ENCODE peak calls at places on chromosomes 5 and 9, in nine cellular contexts. One of them, this sample, is unnamed.

GRCh38 chr5:40572947-40573346 is 106.8 kb upstream of the PTGER4 start:
- DNase-seq in skeletal muscle cell: peak
- DNase-seq in occipital lobe: no peak
- DNase-seq in hepatocyte: no peak
- DNase-seq in fibroblast of mammary gland: peak
- DNase-seq in pons: no peak
- DNase-seq in astrocyte of the spinal cord: peak
- DNase-seq in M059J: no peak
- DNase-seq in activated T-helper 9 cell treated with anti-CD3 and anti-CD28 coated beads, Interleukin-2, amount 50 U/mL, for 16 hours: no peak
- DNase-seq in this sample: no peak

GRCh38 chr9:133634024-133634691 is 2.0 kb upstream of the DBH start:
- DNase-seq in skeletal muscle cell: no peak
- DNase-seq in occipital lobe: no peak
- DNase-seq in hepatocyte: no peak
- DNase-seq in fibroblast of mammary gland: no peak
- DNase-seq in pons: no peak
- DNase-seq in astrocyte of the spinal cord: no peak
- DNase-seq in M059J: no peak
- DNase-seq in activated T-helper 9 cell treated with anti-CD3 and anti-CD28 coated beads, Interleukin-2, amount 50 U/mL, for 16 hours: no peak
- DNase-seq in this sample: no peak

GRCh38 chr5:128273736-128274135 is 190.2 kb downstream of the SLC12A2 start:
- DNase-seq in skeletal muscle cell: no peak
- DNase-seq in occipital lobe: no peak
- DNase-seq in hepatocyte: no peak
- DNase-seq in fibroblast of mammary gland: no peak
- DNase-seq in pons: no peak
- DNase-seq in astrocyte of the spinal cord: no peak
- DNase-seq in M059J: no peak
- DNase-seq in activated T-helper 9 cell treated with anti-CD3 and anti-CD28 coated beads, Interleukin-2, amount 50 U/mL, for 16 hours: no peak
- DNase-seq in this sample: no peak

GRCh38 chr9:136051568-136052432 is 43.3 kb downstream of the NACC2 start:
- DNase-seq in skeletal muscle cell: peak
- DNase-seq in occipital lobe: peak
- DNase-seq in hepatocyte: peak
- DNase-seq in fibroblast of mammary gland: peak
- DNase-seq in pons: peak
- DNase-seq in astrocyte of the spinal cord: peak
- DNase-seq in M059J: peak
- DNase-seq in activated T-helper 9 cell treated with anti-CD3 and anti-CD28 coated beads, Interleukin-2, amount 50 U/mL, for 16 hours: no peak
- DNase-seq in this sample: peak

GRCh38 chr9:36093384-36093783 is 43.1 kb upstream of the GLIPR2 start:
- DNase-seq in skeletal muscle cell: no peak
- DNase-seq in occipital lobe: no peak
- DNase-seq in hepatocyte: no peak
- DNase-seq in fibroblast of mammary gland: no peak
- DNase-seq in pons: no peak
- DNase-seq in astrocyte of the spinal cord: no peak
- DNase-seq in M059J: no peak
- DNase-seq in activated T-helper 9 cell treated with anti-CD3 and anti-CD28 coated beads, Interleukin-2, amount 50 U/mL, for 16 hours: no peak
- DNase-seq in this sample: no peak

GRCh38 chr5:34411470-34412346 is 244.4 kb upstream of the RAI14 start:
- DNase-seq in skeletal muscle cell: peak
- DNase-seq in occipital lobe: no peak
- DNase-seq in hepatocyte: no peak
- DNase-seq in fibroblast of mammary gland: peak
- DNase-seq in pons: peak
- DNase-seq in astrocyte of the spinal cord: peak
- DNase-seq in M059J: no peak
- DNase-seq in activated T-helper 9 cell treated with anti-CD3 and anti-CD28 coated beads, Interleukin-2, amount 50 U/mL, for 16 hours: no peak
- DNase-seq in this sample: peak

GRCh38 chr5:175059687-175060194 is 335.4 kb downstream of the MSX2 start:
- DNase-seq in skeletal muscle cell: no peak
- DNase-seq in occipital lobe: peak
- DNase-seq in hepatocyte: peak
- DNase-seq in fibroblast of mammary gland: no peak
- DNase-seq in pons: peak
- DNase-seq in astrocyte of the spinal cord: peak
- DNase-seq in M059J: peak
- DNase-seq in activated T-helper 9 cell treated with anti-CD3 and anti-CD28 coated beads, Interleukin-2, amount 50 U/mL, for 16 hours: no peak
- DNase-seq in this sample: no peak

GRCh38 chr9:96618209-96619108 is 1.2 kb downstream of the CDC14B start:
- DNase-seq in skeletal muscle cell: no peak
- DNase-seq in occipital lobe: peak
- DNase-seq in hepatocyte: peak
- DNase-seq in fibroblast of mammary gland: peak
- DNase-seq in pons: peak
- DNase-seq in astrocyte of the spinal cord: peak
- DNase-seq in M059J: peak
- DNase-seq in activated T-helper 9 cell treated with anti-CD3 and anti-CD28 coated beads, Interleukin-2, amount 50 U/mL, for 16 hours: peak
- DNase-seq in this sample: no peak

GRCh38 chr5:79612667-79613190 is 488 bp downstream of the TENT2 start:
- DNase-seq in skeletal muscle cell: no peak
- DNase-seq in occipital lobe: no peak
- DNase-seq in hepatocyte: no peak
- DNase-seq in fibroblast of mammary gland: no peak
- DNase-seq in pons: peak
- DNase-seq in astrocyte of the spinal cord: no peak
- DNase-seq in M059J: no peak
- DNase-seq in activated T-helper 9 cell treated with anti-CD3 and anti-CD28 coated beads, Interleukin-2, amount 50 U/mL, for 16 hours: no peak
- DNase-seq in this sample: no peak

GRCh38 chr9:110977259-110977709 is 61.0 kb downstream of the LPAR1 start:
- DNase-seq in skeletal muscle cell: peak
- DNase-seq in occipital lobe: no peak
- DNase-seq in hepatocyte: no peak
- DNase-seq in fibroblast of mammary gland: peak
- DNase-seq in pons: no peak
- DNase-seq in astrocyte of the spinal cord: peak
- DNase-seq in M059J: peak
- DNase-seq in activated T-helper 9 cell treated with anti-CD3 and anti-CD28 coated beads, Interleukin-2, amount 50 U/mL, for 16 hours: no peak
- DNase-seq in this sample: no peak

GRCh38 chr5:130964238-130965192 is 200.5 kb downstream of the HINT1 start:
- DNase-seq in skeletal muscle cell: no peak
- DNase-seq in occipital lobe: no peak
- DNase-seq in hepatocyte: no peak
- DNase-seq in fibroblast of mammary gland: peak
- DNase-seq in pons: no peak
- DNase-seq in astrocyte of the spinal cord: no peak
- DNase-seq in M059J: no peak
- DNase-seq in activated T-helper 9 cell treated with anti-CD3 and anti-CD28 coated beads, Interleukin-2, amount 50 U/mL, for 16 hours: no peak
- DNase-seq in this sample: peak

GRCh38 chr5:37921452-37921851 is 81.6 kb upstream of the GDNF start:
- DNase-seq in skeletal muscle cell: no peak
- DNase-seq in occipital lobe: no peak
- DNase-seq in hepatocyte: no peak
- DNase-seq in fibroblast of mammary gland: peak
- DNase-seq in pons: no peak
- DNase-seq in astrocyte of the spinal cord: no peak
- DNase-seq in M059J: peak
- DNase-seq in activated T-helper 9 cell treated with anti-CD3 and anti-CD28 coated beads, Interleukin-2, amount 50 U/mL, for 16 hours: no peak
- DNase-seq in this sample: no peak

GRCh38 chr5:9051779-9052178 is 494.1 kb downstream of the SEMA5A start:
- DNase-seq in skeletal muscle cell: no peak
- DNase-seq in occipital lobe: no peak
- DNase-seq in hepatocyte: no peak
- DNase-seq in fibroblast of mammary gland: no peak
- DNase-seq in pons: no peak
- DNase-seq in astrocyte of the spinal cord: no peak
- DNase-seq in M059J: no peak
- DNase-seq in activated T-helper 9 cell treated with anti-CD3 and anti-CD28 coated beads, Interleukin-2, amount 50 U/mL, for 16 hours: no peak
- DNase-seq in this sample: no peak

GRCh38 chr9:16681659-16681990 is 188.8 kb downstream of the BNC2 start:
- DNase-seq in skeletal muscle cell: no peak
- DNase-seq in occipital lobe: no peak
- DNase-seq in hepatocyte: no peak
- DNase-seq in fibroblast of mammary gland: no peak
- DNase-seq in pons: no peak
- DNase-seq in astrocyte of the spinal cord: no peak
- DNase-seq in M059J: no peak
- DNase-seq in activated T-helper 9 cell treated with anti-CD3 and anti-CD28 coated beads, Interleukin-2, amount 50 U/mL, for 16 hours: no peak
- DNase-seq in this sample: no peak

GRCh38 chr5:133883916-133884315 is 84.5 kb downstream of the C5orf15 start:
- DNase-seq in skeletal muscle cell: no peak
- DNase-seq in occipital lobe: no peak
- DNase-seq in hepatocyte: no peak
- DNase-seq in fibroblast of mammary gland: no peak
- DNase-seq in pons: no peak
- DNase-seq in astrocyte of the spinal cord: no peak
- DNase-seq in M059J: no peak
- DNase-seq in activated T-helper 9 cell treated with anti-CD3 and anti-CD28 coated beads, Interleukin-2, amount 50 U/mL, for 16 hours: no peak
- DNase-seq in this sample: no peak

GRCh38 chr9:95796029-95796428 is 79.5 kb upstream of the ERCC6L2 start:
- DNase-seq in skeletal muscle cell: no peak
- DNase-seq in occipital lobe: no peak
- DNase-seq in hepatocyte: no peak
- DNase-seq in fibroblast of mammary gland: no peak
- DNase-seq in pons: no peak
- DNase-seq in astrocyte of the spinal cord: no peak
- DNase-seq in M059J: no peak
- DNase-seq in activated T-helper 9 cell treated with anti-CD3 and anti-CD28 coated beads, Interleukin-2, amount 50 U/mL, for 16 hours: no peak
- DNase-seq in this sample: no peak

GRCh38 chr9:111572945-111573604 is 26.4 kb downstream of the PTGR1 start:
- DNase-seq in skeletal muscle cell: peak
- DNase-seq in occipital lobe: no peak
- DNase-seq in hepatocyte: peak
- DNase-seq in fibroblast of mammary gland: peak
- DNase-seq in pons: peak
- DNase-seq in astrocyte of the spinal cord: peak
- DNase-seq in M059J: peak
- DNase-seq in activated T-helper 9 cell treated with anti-CD3 and anti-CD28 coated beads, Interleukin-2, amount 50 U/mL, for 16 hours: no peak
- DNase-seq in this sample: peak

GRCh38 chr5:56161446-56161838 is 71.7 kb downstream of the ANKRD55 start:
- DNase-seq in skeletal muscle cell: no peak
- DNase-seq in occipital lobe: no peak
- DNase-seq in hepatocyte: no peak
- DNase-seq in fibroblast of mammary gland: no peak
- DNase-seq in pons: no peak
- DNase-seq in astrocyte of the spinal cord: no peak
- DNase-seq in M059J: peak
- DNase-seq in activated T-helper 9 cell treated with anti-CD3 and anti-CD28 coated beads, Interleukin-2, amount 50 U/mL, for 16 hours: no peak
- DNase-seq in this sample: no peak

GRCh38 chr5:128304121-128304520 is 220.6 kb downstream of the SLC12A2 start:
- DNase-seq in skeletal muscle cell: peak
- DNase-seq in occipital lobe: no peak
- DNase-seq in hepatocyte: peak
- DNase-seq in fibroblast of mammary gland: peak
- DNase-seq in pons: no peak
- DNase-seq in astrocyte of the spinal cord: peak
- DNase-seq in M059J: peak
- DNase-seq in activated T-helper 9 cell treated with anti-CD3 and anti-CD28 coated beads, Interleukin-2, amount 50 U/mL, for 16 hours: no peak
- DNase-seq in this sample: peak

GRCh38 chr9:123426406-123426805 is 70.4 kb downstream of the CRB2 start:
- DNase-seq in skeletal muscle cell: no peak
- DNase-seq in occipital lobe: no peak
- DNase-seq in hepatocyte: no peak
- DNase-seq in fibroblast of mammary gland: no peak
- DNase-seq in pons: no peak
- DNase-seq in astrocyte of the spinal cord: no peak
- DNase-seq in M059J: no peak
- DNase-seq in activated T-helper 9 cell treated with anti-CD3 and anti-CD28 coated beads, Interleukin-2, amount 50 U/mL, for 16 hours: no peak
- DNase-seq in this sample: no peak

GRCh38 chr5:132099073-132099748 is 25.6 kb downstream of the CSF2 start:
- DNase-seq in skeletal muscle cell: no peak
- DNase-seq in occipital lobe: no peak
- DNase-seq in hepatocyte: no peak
- DNase-seq in fibroblast of mammary gland: no peak
- DNase-seq in pons: no peak
- DNase-seq in astrocyte of the spinal cord: no peak
- DNase-seq in M059J: no peak
- DNase-seq in activated T-helper 9 cell treated with anti-CD3 and anti-CD28 coated beads, Interleukin-2, amount 50 U/mL, for 16 hours: peak
- DNase-seq in this sample: no peak

GRCh38 chr5:77882670-77883257 is 106.6 kb upstream of the TBCA start:
- DNase-seq in skeletal muscle cell: peak
- DNase-seq in occipital lobe: no peak
- DNase-seq in hepatocyte: no peak
- DNase-seq in fibroblast of mammary gland: peak
- DNase-seq in pons: no peak
- DNase-seq in astrocyte of the spinal cord: peak
- DNase-seq in M059J: no peak
- DNase-seq in activated T-helper 9 cell treated with anti-CD3 and anti-CD28 coated beads, Interleukin-2, amount 50 U/mL, for 16 hours: no peak
- DNase-seq in this sample: peak

GRCh38 chr9:32584784-32585183 is 11.8 kb upstream of the NDUFB6 start:
- DNase-seq in skeletal muscle cell: no peak
- DNase-seq in occipital lobe: no peak
- DNase-seq in hepatocyte: no peak
- DNase-seq in fibroblast of mammary gland: no peak
- DNase-seq in pons: no peak
- DNase-seq in astrocyte of the spinal cord: no peak
- DNase-seq in M059J: no peak
- DNase-seq in activated T-helper 9 cell treated with anti-CD3 and anti-CD28 coated beads, Interleukin-2, amount 50 U/mL, for 16 hours: no peak
- DNase-seq in this sample: no peak

GRCh38 chr9:135392511-135392910 is 87.1 kb upstream of the PPP1R26 start:
- DNase-seq in skeletal muscle cell: no peak
- DNase-seq in occipital lobe: no peak
- DNase-seq in hepatocyte: no peak
- DNase-seq in fibroblast of mammary gland: no peak
- DNase-seq in pons: no peak
- DNase-seq in astrocyte of the spinal cord: no peak
- DNase-seq in M059J: no peak
- DNase-seq in activated T-helper 9 cell treated with anti-CD3 and anti-CD28 coated beads, Interleukin-2, amount 50 U/mL, for 16 hours: no peak
- DNase-seq in this sample: no peak

GRCh38 chr9:21450733-21451394 is 10.6 kb downstream of the IFNA1 start:
- DNase-seq in skeletal muscle cell: peak
- DNase-seq in occipital lobe: no peak
- DNase-seq in hepatocyte: no peak
- DNase-seq in fibroblast of mammary gland: peak
- DNase-seq in pons: no peak
- DNase-seq in astrocyte of the spinal cord: no peak
- DNase-seq in M059J: no peak
- DNase-seq in activated T-helper 9 cell treated with anti-CD3 and anti-CD28 coated beads, Interleukin-2, amount 50 U/mL, for 16 hours: no peak
- DNase-seq in this sample: no peak

GRCh38 chr5:135492319-135492626 is 40.1 kb upstream of the TIFAB start:
- DNase-seq in skeletal muscle cell: no peak
- DNase-seq in occipital lobe: no peak
- DNase-seq in hepatocyte: no peak
- DNase-seq in fibroblast of mammary gland: no peak
- DNase-seq in pons: no peak
- DNase-seq in astrocyte of the spinal cord: no peak
- DNase-seq in M059J: no peak
- DNase-seq in activated T-helper 9 cell treated with anti-CD3 and anti-CD28 coated beads, Interleukin-2, amount 50 U/mL, for 16 hours: no peak
- DNase-seq in this sample: no peak

GRCh38 chr9:37902804-37903580 is 935 bp downstream of the SLC25A51 start:
- DNase-seq in skeletal muscle cell: no peak
- DNase-seq in occipital lobe: no peak
- DNase-seq in hepatocyte: peak
- DNase-seq in fibroblast of mammary gland: peak
- DNase-seq in pons: peak
- DNase-seq in astrocyte of the spinal cord: peak
- DNase-seq in M059J: peak
- DNase-seq in activated T-helper 9 cell treated with anti-CD3 and anti-CD28 coated beads, Interleukin-2, amount 50 U/mL, for 16 hours: no peak
- DNase-seq in this sample: no peak

GRCh38 chr9:78831726-78832125 is 534.8 kb downstream of the PSAT1 start:
- DNase-seq in skeletal muscle cell: no peak
- DNase-seq in occipital lobe: no peak
- DNase-seq in hepatocyte: no peak
- DNase-seq in fibroblast of mammary gland: no peak
- DNase-seq in pons: no peak
- DNase-seq in astrocyte of the spinal cord: no peak
- DNase-seq in M059J: peak
- DNase-seq in activated T-helper 9 cell treated with anti-CD3 and anti-CD28 coated beads, Interleukin-2, amount 50 U/mL, for 16 hours: no peak
- DNase-seq in this sample: no peak

GRCh38 chr9:132638240-132638639 is 31.5 kb downstream of the DDX31 start:
- DNase-seq in skeletal muscle cell: peak
- DNase-seq in occipital lobe: no peak
- DNase-seq in hepatocyte: no peak
- DNase-seq in fibroblast of mammary gland: peak
- DNase-seq in pons: no peak
- DNase-seq in astrocyte of the spinal cord: no peak
- DNase-seq in M059J: no peak
- DNase-seq in activated T-helper 9 cell treated with anti-CD3 and anti-CD28 coated beads, Interleukin-2, amount 50 U/mL, for 16 hours: no peak
- DNase-seq in this sample: no peak

GRCh38 chr9:19161257-19162025 is 34.1 kb upstream of the PLIN2 start:
- DNase-seq in skeletal muscle cell: peak
- DNase-seq in occipital lobe: no peak
- DNase-seq in hepatocyte: peak
- DNase-seq in fibroblast of mammary gland: peak
- DNase-seq in pons: peak
- DNase-seq in astrocyte of the spinal cord: peak
- DNase-seq in M059J: peak
- DNase-seq in activated T-helper 9 cell treated with anti-CD3 and anti-CD28 coated beads, Interleukin-2, amount 50 U/mL, for 16 hours: peak
- DNase-seq in this sample: peak

GRCh38 chr5:103013933-103014552 is 105.9 kb downstream of the GIN1 start:
- DNase-seq in skeletal muscle cell: no peak
- DNase-seq in occipital lobe: no peak
- DNase-seq in hepatocyte: no peak
- DNase-seq in fibroblast of mammary gland: peak
- DNase-seq in pons: no peak
- DNase-seq in astrocyte of the spinal cord: no peak
- DNase-seq in M059J: no peak
- DNase-seq in activated T-helper 9 cell treated with anti-CD3 and anti-CD28 coated beads, Interleukin-2, amount 50 U/mL, for 16 hours: no peak
- DNase-seq in this sample: no peak